ENCODE peak calls at places on chromosomes 3 and 15, in ten cellular contexts. W is body of pancreas; F is IMR-90; G is colonic mucosa; H is brain microvascular endothelial cell; R is fibroblast of lung; E is AG04450; C is ovary; D is CD4-positive, alpha-beta memory T cell; K is NT2/D1. I is an unnamed sample. For H3K27me3, the result is how much of the 10 kb centered on the place peaks cover.

GRCh38 chr3:9715764-9716437 is 12.3 kb downstream of the CPNE9 start:
- DNase-seq in W (peak), F (peak), G (peak), H (peak), R (peak), E (peak), C (peak), D (no peak), K (no peak), I (peak)

GRCh38 chr3:14253022-14253761 is 74.6 kb downstream of the LSM3 start:
- DNase-seq in W (no peak), F (peak), G (no peak), H (no peak), R (no peak), E (no peak), C (no peak), D (no peak), K (no peak), I (no peak)

GRCh38 chr3:186239321-186239720 is 122.7 kb downstream of the DGKG start:
- DNase-seq in W (no peak), F (no peak), G (no peak), H (no peak), R (peak), E (no peak), C (no peak), D (no peak), K (no peak), I (no peak)

GRCh38 chr3:123818921-123819429 is 65.2 kb downstream of the MYLK start:
- DNase-seq in W (no peak), F (peak), G (no peak), H (peak), R (peak), E (peak), C (no peak), D (no peak), K (no peak), I (no peak)

GRCh38 chr15:81784751-81785150 is 261.1 kb downstream of the MEX3B start:
- DNase-seq in W (no peak), F (no peak), G (no peak), H (no peak), R (no peak), E (no peak), C (no peak), D (no peak), K (no peak), I (no peak)

GRCh38 chr3:31288641-31289100 is 244.1 kb upstream of the STT3B start:
- DNase-seq in W (no peak), F (peak), G (peak), H (peak), R (peak), E (peak), C (peak), D (no peak), K (peak), I (peak)

GRCh38 chr15:80577552-80578205 is 117.4 kb upstream of the ABHD17C start:
- DNase-seq in W (no peak), F (no peak), G (no peak), H (no peak), R (no peak), E (no peak), C (no peak), D (no peak), K (no peak), I (no peak)

GRCh38 chr15:38699633-38700230 is 135.1 kb upstream of the RASGRP1 start:
- DNase-seq in W (peak), F (peak), G (peak), H (peak), R (peak), E (no peak), C (no peak), D (peak), K (peak), I (no peak)

GRCh38 chr3:194536883-194537637 is 50.3 kb upstream of the ATP13A3 start:
- DNase-seq in W (peak), F (peak), G (peak), H (no peak), R (no peak), E (no peak), C (peak), D (no peak), K (no peak), I (peak)

GRCh38 chr3:195001261-195001660 is 269.7 kb downstream of the XXYLT1 start:
- DNase-seq in W (no peak), F (no peak), G (no peak), H (no peak), R (no peak), E (no peak), C (no peak), D (no peak), K (no peak), I (no peak)

GRCh38 chr15:51227967-51228783 is 110.2 kb downstream of the CYP19A1 start:
- DNase-seq in W (no peak), F (peak), G (no peak), H (peak), R (peak), E (peak), C (no peak), D (no peak), K (peak), I (peak)

GRCh38 chr3:134597390-134597975 is 53.3 kb downstream of the KY start:
- DNase-seq in W (no peak), F (no peak), G (no peak), H (no peak), R (no peak), E (no peak), C (no peak), D (no peak), K (no peak), I (no peak)

GRCh38 chr15:49415638-49416037 is 7.4 kb upstream of the FGF7 start:
- DNase-seq in W (no peak), F (peak), G (no peak), H (peak), R (peak), E (peak), C (no peak), D (no peak), K (no peak), I (no peak)

GRCh38 chr3:122416966-122417365 is 1.1 kb upstream of the WDR5B start:
- DNase-seq in W (peak), F (no peak), G (no peak), H (no peak), R (peak), E (no peak), C (no peak), D (no peak), K (no peak), I (no peak)

GRCh38 chr3:147422934-147423599 is 13.9 kb downstream of the ZIC1 start:
- DNase-seq in W (no peak), F (no peak), G (no peak), H (peak), R (no peak), E (no peak), C (no peak), D (no peak), K (no peak), I (no peak)
- H3K27me3 ChIP-seq in W (half or more), F (half or more), G (half or more), H (under half), R (half or more), E (half or more), C (under half), D (under half), K (half or more), I (under half)

GRCh38 chr15:77817434-77817833 is 184.7 kb upstream of the LINGO1 start:
- DNase-seq in W (no peak), F (no peak), G (no peak), H (no peak), R (no peak), E (no peak), C (no peak), D (no peak), K (no peak), I (no peak)

GRCh38 chr15:77819841-77820728 is 187.4 kb upstream of the LINGO1 start:
- DNase-seq in W (no peak), F (no peak), G (peak), H (no peak), R (no peak), E (no peak), C (no peak), D (no peak), K (no peak), I (no peak)

GRCh38 chr15:77821188-77821958 is 188.7 kb upstream of the LINGO1 start:
- DNase-seq in W (peak), F (peak), G (peak), H (peak), R (peak), E (peak), C (peak), D (no peak), K (peak), I (no peak)

GRCh38 chr15:77818484-77819270 is 186.0 kb upstream of the LINGO1 start:
- DNase-seq in W (no peak), F (no peak), G (no peak), H (no peak), R (no peak), E (no peak), C (no peak), D (no peak), K (no peak), I (no peak)

GRCh38 chr15:77819271-77819806 is 186.6 kb upstream of the LINGO1 start:
- DNase-seq in W (no peak), F (no peak), G (no peak), H (no peak), R (no peak), E (no peak), C (no peak), D (no peak), K (no peak), I (no peak)
- H3K27me3 ChIP-seq in W (under half), F (half or more), G (under half), H (under half), R (under half), E (half or more), C (under half), D (under half), K (half or more), I (under half)

GRCh38 chr15:66981746-66982145 is 83.7 kb upstream of the SMAD3 start:
- DNase-seq in W (no peak), F (no peak), G (no peak), H (no peak), R (no peak), E (no peak), C (peak), D (no peak), K (no peak), I (no peak)

GRCh38 chr15:66982816-66983215 is 82.6 kb upstream of the SMAD3 start:
- DNase-seq in W (no peak), F (no peak), G (no peak), H (no peak), R (no peak), E (no peak), C (no peak), D (no peak), K (no peak), I (no peak)

GRCh38 chr15:66985653-66986052 is 79.7 kb upstream of the SMAD3 start:
- DNase-seq in W (no peak), F (no peak), G (no peak), H (no peak), R (no peak), E (no peak), C (no peak), D (no peak), K (no peak), I (no peak)

GRCh38 chr15:66986951-66987350 is 78.5 kb upstream of the SMAD3 start:
- DNase-seq in W (no peak), F (no peak), G (no peak), H (no peak), R (no peak), E (no peak), C (no peak), D (no peak), K (no peak), I (no peak)

DNA sequence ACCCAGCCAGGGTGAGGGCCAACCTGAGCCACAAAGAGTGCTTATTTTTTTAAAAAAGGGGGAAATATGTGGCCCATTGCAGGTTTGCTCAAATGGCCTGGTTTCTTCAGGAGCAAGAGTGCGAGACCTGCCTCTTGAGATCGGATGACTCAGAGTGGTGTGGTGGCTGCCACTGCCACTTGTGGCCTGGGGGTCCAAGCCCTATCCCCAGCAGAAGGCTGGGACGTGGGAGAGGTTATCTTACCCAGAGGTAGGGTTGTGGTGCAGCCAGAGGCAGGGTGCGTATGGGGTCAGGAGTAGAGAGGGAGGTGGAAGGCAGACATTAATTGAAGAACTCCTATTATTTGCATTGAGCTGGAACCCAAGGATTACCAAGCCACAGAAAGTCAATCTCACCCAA is 83.2 kb upstream of the SMAD3 start:
- DNase-seq in W (no peak), F (no peak), G (no peak), H (no peak), R (no peak), E (no peak), C (no peak), D (no peak), K (no peak), I (no peak)
- H3K27me3 ChIP-seq in W (under half), F (under half), G (under half), H (under half), R (under half), E (under half), C (under half), D (under half), K (under half), I (under half)

GRCh38 chr15:59995568-59996349 is 8.4 kb upstream of the FOXB1 start:
- DNase-seq in W (no peak), F (no peak), G (no peak), H (no peak), R (no peak), E (no peak), C (no peak), D (no peak), K (no peak), I (no peak)

GRCh38 chr15:59991919-59992318 is 12.2 kb upstream of the FOXB1 start:
- DNase-seq in W (no peak), F (no peak), G (no peak), H (no peak), R (no peak), E (no peak), C (no peak), D (no peak), K (no peak), I (no peak)

GRCh38 chr15:59993950-59994401 is 10.1 kb upstream of the FOXB1 start:
- DNase-seq in W (no peak), F (no peak), G (no peak), H (no peak), R (no peak), E (no peak), C (no peak), D (no peak), K (no peak), I (no peak)

GRCh38 chr15:59994855-59995557 is 9.1 kb upstream of the FOXB1 start:
- DNase-seq in W (no peak), F (no peak), G (no peak), H (no peak), R (no peak), E (no peak), C (no peak), D (no peak), K (no peak), I (no peak)

GRCh38 chr15:59993041-59993750 is 10.9 kb upstream of the FOXB1 start:
- DNase-seq in W (no peak), F (no peak), G (no peak), H (no peak), R (no peak), E (no peak), C (no peak), D (no peak), K (no peak), I (peak)
- H3K27me3 ChIP-seq in W (under half), F (half or more), G (half or more), H (half or more), R (half or more), E (half or more), C (under half), D (half or more), K (half or more), I (under half)

GRCh38 chr3:107662109-107662477 is 139.3 kb downstream of the BBX start:
- DNase-seq in W (no peak), F (peak), G (peak), H (peak), R (peak), E (no peak), C (no peak), D (no peak), K (no peak), I (peak)
- H3K27me3 ChIP-seq in W (under half), F (under half), G (under half), H (under half), R (under half), E (under half), C (under half), D (under half), K (under half), I (under half)

GRCh38 chr3:78820497-78820896 is 947.3 kb downstream of the ROBO1 start:
- DNase-seq in W (no peak), F (no peak), G (no peak), H (no peak), R (no peak), E (no peak), C (no peak), D (no peak), K (no peak), I (no peak)

GRCh38 chr3:78823434-78823833 is 944.4 kb downstream of the ROBO1 start:
- DNase-seq in W (no peak), F (no peak), G (no peak), H (no peak), R (no peak), E (no peak), C (no peak), D (no peak), K (no peak), I (no peak)

GRCh38 chr3:78823859-78824258 is 943.9 kb downstream of the ROBO1 start:
- DNase-seq in W (no peak), F (peak), G (no peak), H (peak), R (peak), E (no peak), C (no peak), D (no peak), K (no peak), I (no peak)

GRCh38 chr3:78825118-78825857 is 942.5 kb downstream of the ROBO1 start:
- DNase-seq in W (no peak), F (no peak), G (no peak), H (no peak), R (peak), E (no peak), C (no peak), D (no peak), K (no peak), I (no peak)

GRCh38 chr3:78822741-78823140 is 945.1 kb downstream of the ROBO1 start:
- DNase-seq in W (no peak), F (no peak), G (no peak), H (no peak), R (no peak), E (no peak), C (no peak), D (no peak), K (no peak), I (no peak)
- H3K27me3 ChIP-seq in W (under half), F (under half), G (under half), H (under half), R (under half), E (under half), C (under half), D (under half), K (under half), I (under half)